ENCODE peak calls at places on chromosomes 12 and 14, in eight cellular contexts. E is GM23248, C is H1, H is SK-N-SH, N is mammary epithelial cell, T is colonic mucosa, P is endodermal cell, A is PC-3. M is an unnamed sample. For H3K9me3 and H3K4me1, the result is how much of the 10 kb centered on the place peaks cover.

GRCh38 chr12:43858096-43858495 is 22.2 kb downstream of the TMEM117 start:
- DNase-seq in E (no peak), C (no peak), H (no peak), N (no peak), T (no peak), P (no peak), A (no peak), M (no peak)

GRCh38 chr14:61589691-61590521 is 105.4 kb upstream of the HIF1A start:
- DNase-seq in E (no peak), C (no peak), H (no peak), N (no peak), T (no peak), P (peak), A (no peak), M (no peak)

GRCh38 chr14:88547386-88547780 is 7.4 kb downstream of the PTPN21 start:
- DNase-seq in E (no peak), C (no peak), H (no peak), N (no peak), T (no peak), P (no peak), A (no peak), M (no peak)

GRCh38 chr12:43057561-43057960 is 468.0 kb upstream of the PRICKLE1 start:
- DNase-seq in E (peak), C (no peak), H (no peak), N (peak), T (no peak), P (no peak), A (peak), M (peak)

GRCh38 chr14:37048666-37049071 is 123.7 kb downstream of the SLC25A21 start:
- DNase-seq in E (peak), C (no peak), H (no peak), N (peak), T (no peak), P (no peak), A (peak), M (peak)

GRCh38 chr12:76562158-76562557 is 2.6 kb upstream of the OSBPL8 start:
- DNase-seq in E (no peak), C (no peak), H (no peak), N (no peak), T (no peak), P (no peak), A (no peak), M (no peak)

GRCh38 chr12:48000878-48001321 is 3.4 kb downstream of the COL2A1 start:
- DNase-seq in E (peak), C (no peak), H (peak), N (peak), T (no peak), P (peak), A (peak), M (peak)

GRCh38 chr14:89294872-89295271 is 122.2 kb downstream of the FOXN3 start:
- DNase-seq in E (no peak), C (no peak), H (no peak), N (no peak), T (no peak), P (no peak), A (no peak), M (no peak)

GRCh38 chr12:75568387-75568786 is 57.0 kb upstream of the KRR1 start:
- DNase-seq in E (no peak), C (no peak), H (no peak), N (peak), T (no peak), P (no peak), A (no peak), M (peak)

GRCh38 chr12:120950807-120951206 is 27.5 kb upstream of the HNF1A start:
- DNase-seq in E (no peak), C (no peak), H (no peak), N (no peak), T (no peak), P (no peak), A (no peak), M (no peak)

GRCh38 chr12:83017001-83017400 is 330.3 kb downstream of the TMTC2 start:
- DNase-seq in E (no peak), C (no peak), H (no peak), N (peak), T (no peak), P (no peak), A (no peak), M (no peak)

GRCh38 chr12:60123443-60124000 is 527.7 kb downstream of the SLC16A7 start:
- DNase-seq in E (peak), C (no peak), H (no peak), N (peak), T (no peak), P (no peak), A (peak), M (no peak)

GRCh38 chr14:93727917-93728650 is 60.2 kb downstream of the PRIMA1 start:
- DNase-seq in E (no peak), C (no peak), H (no peak), N (no peak), T (no peak), P (no peak), A (no peak), M (no peak)

GRCh38 chr12:16568873-16569272 is 37.1 kb downstream of the LMO3 start:
- DNase-seq in E (peak), C (no peak), H (no peak), N (peak), T (no peak), P (no peak), A (no peak), M (no peak)

GRCh38 chr14:71212093-71212492 is 304.8 kb downstream of the PCNX1 start:
- DNase-seq in E (no peak), C (no peak), H (no peak), N (no peak), T (no peak), P (no peak), A (no peak), M (no peak)

GRCh38 chr12:6547987-6548386 is 7.9 kb downstream of the IFFO1 start:
- DNase-seq in E (peak), C (no peak), H (no peak), N (peak), T (no peak), P (no peak), A (peak), M (peak)

GRCh38 chr12:56980268-56980667 is 22.9 kb upstream of the RDH16 start:
- DNase-seq in E (no peak), C (no peak), H (no peak), N (peak), T (no peak), P (peak), A (no peak), M (no peak)

GRCh38 chr12:115752913-115753726 is 524.4 kb downstream of the MED13L start:
- DNase-seq in E (peak), C (no peak), H (peak), N (peak), T (peak), P (peak), A (peak), M (peak)

GRCh38 chr12:101877816-101878811 is 734 bp downstream of the DRAM1 start:
- DNase-seq in E (peak), C (no peak), H (peak), N (peak), T (peak), P (peak), A (peak), M (peak)

GRCh38 chr12:123645851-123646250 is 12.2 kb downstream of the GTF2H3 start:
- DNase-seq in E (no peak), C (no peak), H (no peak), N (no peak), T (no peak), P (no peak), A (no peak), M (no peak)

GRCh38 chr14:77310041-77310440 is 10.6 kb downstream of the POMT2 start:
- DNase-seq in E (peak), C (no peak), H (no peak), N (no peak), T (no peak), P (no peak), A (no peak), M (no peak)
- H3K9me3 ChIP-seq in E (under half), C (under half), H (under half), N (under half), T (under half), P (under half), A (under half), M (under half)

GRCh38 chr14:30507209-30507608 is 51.7 kb upstream of the G2E3 start:
- DNase-seq in E (no peak), C (no peak), H (no peak), N (no peak), T (no peak), P (no peak), A (no peak), M (no peak)
- H3K4me1 ChIP-seq in E (under half), C (under half), H (under half), N (under half), T (under half), P (under half), A (under half), M (under half)

GRCh38 chr12:92987846-92988621 is 58.9 kb upstream of the EEA1 start:
- DNase-seq in E (no peak), C (no peak), H (no peak), N (no peak), T (no peak), P (peak), A (no peak), M (no peak)
- H3K9ac ChIP-seq in E (peak), C (no peak), H (no peak), N (no peak), T (peak), P (no peak), A (no peak), M (peak)

GRCh38 chr14:21431126-21431525 is 24.8 kb downstream of the CHD8 start:
- DNase-seq in E (no peak), C (no peak), H (no peak), N (no peak), T (no peak), P (no peak), A (no peak), M (no peak)
- H3K9me3 ChIP-seq in E (under half), C (under half), H (under half), N (under half), T (under half), P (under half), A (under half), M (under half)

DNA sequence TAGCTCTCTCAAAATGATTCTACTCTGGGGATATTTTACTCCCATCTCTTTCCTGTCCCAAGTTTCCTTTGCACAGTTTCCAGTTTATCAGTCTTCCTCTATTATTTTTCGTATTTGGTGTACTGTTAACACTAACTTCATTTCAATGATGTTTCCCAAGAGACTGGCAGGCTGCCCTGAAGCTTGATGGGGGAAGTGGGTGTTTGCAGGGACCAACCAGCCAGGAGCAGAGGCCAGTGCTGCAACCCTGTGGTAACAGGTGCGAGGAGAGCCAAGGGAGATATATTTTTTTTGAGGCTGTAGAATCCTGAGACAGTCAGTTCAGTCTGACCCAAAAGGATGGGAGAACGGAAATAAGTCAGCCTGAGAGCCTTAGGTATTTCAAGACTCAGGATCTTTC is 11.8 kb upstream of the CEBPE start:
- DNase-seq in E (no peak), C (no peak), H (no peak), N (no peak), T (no peak), P (no peak), A (no peak), M (no peak)
- H3K4me1 ChIP-seq in E (under half), C (under half), H (under half), N (under half), T (under half), P (under half), A (under half), M (under half)

GRCh38 chr12:65739606-65740005 is 84.7 kb upstream of the HMGA2 start:
- DNase-seq in E (no peak), C (no peak), H (no peak), N (no peak), T (no peak), P (no peak), A (no peak), M (no peak)

GRCh38 chr12:65740873-65741600 is 83.2 kb upstream of the HMGA2 start:
- DNase-seq in E (peak), C (no peak), H (peak), N (peak), T (peak), P (peak), A (peak), M (peak)

GRCh38 chr12:65740506-65740872 is 83.8 kb upstream of the HMGA2 start:
- DNase-seq in E (peak), C (no peak), H (no peak), N (no peak), T (no peak), P (no peak), A (no peak), M (peak)

GRCh38 chr12:65741662-65742480 is 82.4 kb upstream of the HMGA2 start:
- DNase-seq in E (peak), C (no peak), H (peak), N (no peak), T (no peak), P (peak), A (no peak), M (peak)

GRCh38 chr12:65742481-65742971 is 81.8 kb upstream of the HMGA2 start:
- DNase-seq in E (peak), C (no peak), H (no peak), N (no peak), T (no peak), P (no peak), A (no peak), M (peak)
- H3K9ac ChIP-seq in E (peak), C (no peak), H (peak), N (no peak), T (no peak), P (peak), A (no peak), M (peak)

GRCh38 chr12:34607520-34608195 is 585.4 kb downstream of the ALG10 start:
- DNase-seq in E (no peak), C (no peak), H (peak), N (no peak), T (no peak), P (no peak), A (no peak), M (no peak)

GRCh38 chr12:34606749-34607519 is 584.6 kb downstream of the ALG10 start:
- DNase-seq in E (no peak), C (no peak), H (peak), N (no peak), T (no peak), P (no peak), A (no peak), M (no peak)

GRCh38 chr12:34605510-34605887 is 583.2 kb downstream of the ALG10 start:
- DNase-seq in E (no peak), C (no peak), H (peak), N (no peak), T (no peak), P (no peak), A (no peak), M (no peak)

GRCh38 chr12:34604631-34605509 is 582.6 kb downstream of the ALG10 start:
- DNase-seq in E (no peak), C (no peak), H (peak), N (no peak), T (no peak), P (no peak), A (no peak), M (no peak)

DNA sequence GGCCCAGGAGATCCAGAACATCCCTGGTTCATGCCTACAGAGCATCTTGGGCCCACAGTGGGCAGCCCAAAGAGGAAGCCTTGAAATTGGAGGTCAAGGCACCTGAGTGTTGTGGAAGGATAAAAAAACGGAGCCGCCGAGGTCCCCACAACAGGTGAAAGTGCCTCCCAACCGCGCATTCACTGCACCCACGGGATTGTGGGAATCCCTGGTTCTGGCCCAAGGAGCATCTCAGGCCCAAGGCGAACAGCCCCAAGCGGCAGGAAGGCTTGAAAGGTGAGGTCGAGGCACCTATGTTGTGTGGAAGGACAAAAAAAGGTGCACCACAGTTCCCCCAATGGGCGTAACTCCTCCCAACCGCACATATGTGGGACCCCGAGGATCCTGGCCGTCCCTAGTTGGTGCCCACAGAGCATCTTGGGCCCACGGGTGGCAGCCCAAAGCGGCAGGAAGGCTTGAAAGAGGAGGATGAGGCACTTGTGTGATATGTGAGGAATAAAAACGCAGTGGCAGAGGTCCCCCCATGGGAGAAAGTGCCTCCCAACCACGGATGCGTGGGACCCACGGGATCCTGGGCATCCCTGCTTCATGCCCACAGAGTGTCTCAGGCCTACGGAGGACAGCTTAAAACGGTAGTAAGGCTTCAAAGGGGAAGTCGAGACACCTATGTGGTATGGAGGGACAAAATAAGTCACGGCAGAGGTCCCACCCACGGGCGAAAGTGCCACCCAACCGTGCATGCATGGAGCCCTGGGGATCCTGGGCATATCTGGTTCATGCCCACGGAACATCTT is 583.9 kb downstream of the ALG10 start:
- DNase-seq in E (no peak), C (no peak), H (peak), N (no peak), T (no peak), P (no peak), A (no peak), M (no peak)
- H3K9me3 ChIP-seq in E (under half), C (half or more), H (under half), N (under half), T (under half), P (under half), A (under half), M (under half)

GRCh38 chr14:68956728-68957127 is 22.4 kb downstream of the ACTN1 start:
- DNase-seq in E (peak), C (no peak), H (no peak), N (no peak), T (no peak), P (no peak), A (no peak), M (peak)
- H3K4me1 ChIP-seq in E (half or more), C (under half), H (half or more), N (half or more), T (under half), P (under half), A (under half), M (half or more)

DNA sequence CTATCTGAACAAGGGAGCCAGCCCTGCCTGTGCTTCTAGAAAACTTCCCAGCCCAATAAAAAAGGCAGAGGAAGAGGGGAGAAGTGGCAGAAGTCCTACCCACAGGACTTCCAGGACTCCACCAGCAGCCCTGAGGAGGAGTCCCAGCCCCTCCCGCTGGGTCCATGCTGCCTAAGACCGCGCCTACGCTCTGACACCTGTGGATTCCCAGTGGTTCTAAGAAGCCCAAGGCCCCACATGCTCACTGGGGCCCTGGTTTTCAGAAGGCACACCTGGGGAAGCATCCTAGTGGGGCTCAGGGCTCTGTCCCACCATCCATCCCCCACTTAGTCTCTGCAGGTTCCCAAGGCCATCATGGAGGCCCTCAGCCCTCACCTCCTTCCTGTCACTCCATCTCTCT is 32.7 kb downstream of the ACTN1 start:
- DNase-seq in E (no peak), C (no peak), H (no peak), N (no peak), T (no peak), P (no peak), A (no peak), M (no peak)
- H3K9ac ChIP-seq in E (no peak), C (no peak), H (no peak), N (no peak), T (peak), P (no peak), A (no peak), M (no peak)

DNA sequence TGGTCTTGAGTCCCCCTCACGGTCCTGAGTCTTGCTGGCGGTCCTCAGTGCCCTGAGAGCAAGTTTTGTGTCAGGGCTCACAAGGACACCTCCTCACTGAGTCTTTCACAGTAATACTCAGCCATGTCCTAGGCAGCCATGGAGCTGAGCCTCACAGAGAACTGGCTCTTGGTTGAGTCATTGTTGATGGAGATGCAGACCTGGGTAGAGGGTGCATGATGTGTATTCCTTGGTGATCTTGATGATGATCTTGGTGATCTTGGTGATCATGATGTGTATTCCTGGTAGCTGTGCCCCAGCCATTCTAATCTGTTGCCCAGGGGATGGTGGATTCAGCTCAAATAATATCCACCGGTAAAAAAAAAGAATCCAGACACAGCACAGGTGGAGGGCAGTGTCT is 495.4 kb downstream of the TMEM121 start:
- DNase-seq in E (no peak), C (no peak), H (no peak), N (no peak), T (no peak), P (no peak), A (no peak), M (no peak)
- H3K9me3 ChIP-seq in E (under half), C (under half), H (under half), N (under half), T (under half), P (under half), A (under half), M (under half)

M was measured in adipocyte.